ENCODE peak calls at places on chromosome 21, in six cellular contexts. V, H, Q, U, I and T are unnamed samples.

GRCh38 chr21:43801006-43801783 is 11.8 kb downstream of the RRP1 start:
- DNase-seq in Q (no peak), I (no peak), V (no peak), H (no peak), U (no peak), T (no peak)

GRCh38 chr21:35139382-35139715 is 90.2 kb upstream of the RUNX1 start:
- DNase-seq in I (no peak), Q (no peak), U (no peak), V (no peak), H (no peak), T (no peak)

GRCh38 chr21:43195131-43196021 is 26.6 kb downstream of the CRYAA start:
- DNase-seq in U (no peak), V (peak; percentile 44), H (no peak), I (peak; percentile 3), Q (no peak), T (peak; percentile 56)

GRCh38 chr21:35614412-35614901 is 445.9 kb downstream of the SETD4 start:
- DNase-seq in H (no peak), Q (no peak), U (no peak), V (no peak), I (no peak), T (no peak)

GRCh38 chr21:42039911-42040351 is 29.8 kb upstream of the ZBTB21 start:
- DNase-seq in Q (no peak), V (no peak), U (peak; percentile 93), I (no peak), H (no peak), T (no peak)

GRCh38 chr21:41958886-41959563 is 5.2 kb upstream of the C2CD2 start:
- DNase-seq in I (no peak), Q (no peak), U (no peak), V (peak; percentile 39), H (no peak), T (peak; percentile 55)

GRCh38 chr21:39114871-39115658 is 68.2 kb downstream of the PSMG1 start:
- DNase-seq in V (no peak), I (no peak), Q (no peak), U (no peak), H (no peak), T (no peak)

GRCh38 chr21:33308586-33309490 is 15.9 kb upstream of the IFNAR1 start:
- DNase-seq in I (peak; percentile 2), H (no peak), Q (no peak), V (no peak), U (no peak), T (no peak)

GRCh38 chr21:32414579-32415358 is 2.3 kb downstream of the EVA1C start:
- DNase-seq in I (no peak), H (no peak), U (no peak), Q (no peak), V (no peak), T (no peak)

GRCh38 chr21:38989745-38990423 is 184.2 kb downstream of the ETS2 start:
- DNase-seq in V (no peak), U (peak; percentile 87), Q (no peak), H (no peak), I (peak; percentile 75), T (peak; percentile 60)

GRCh38 chr21:18832950-18833349 is 429.4 kb upstream of the TMPRSS15 start:
- DNase-seq in I (no peak), H (peak; percentile 0), Q (no peak), U (no peak), V (no peak), T (no peak)

GRCh38 chr21:42164064-42164789 is 54.7 kb upstream of the ABCG1 start:
- DNase-seq in Q (no peak), V (peak; percentile 83), U (no peak), I (no peak), H (peak; percentile 24), T (peak; percentile 62)

GRCh38 chr21:46627726-46628125 is 7.7 kb upstream of the PRMT2 start:
- DNase-seq in I (no peak), U (no peak), H (no peak), V (no peak), Q (no peak), T (no peak)

GRCh38 chr21:25169370-25169769 is 437.9 kb downstream of the MRPL39 start:
- DNase-seq in V (no peak), Q (no peak), I (no peak), H (no peak), U (no peak), T (no peak)

GRCh38 chr21:41768371-41769042 is 1.7 kb upstream of the RIPK4 start:
- DNase-seq in I (no peak), U (peak; percentile 27), H (peak; percentile 80), V (peak; percentile 89), Q (no peak), T (no peak)

GRCh38 chr21:14251336-14251735 is 35.4 kb downstream of the RBM11 start:
- DNase-seq in I (no peak), V (no peak), Q (no peak), H (no peak), U (no peak), T (no peak)

GRCh38 chr21:44329971-44330681 is 9.1 kb downstream of the CFAP410 start:
- DNase-seq in Q (no peak), I (no peak), H (no peak), V (no peak), U (no peak), T (no peak)

DNA sequence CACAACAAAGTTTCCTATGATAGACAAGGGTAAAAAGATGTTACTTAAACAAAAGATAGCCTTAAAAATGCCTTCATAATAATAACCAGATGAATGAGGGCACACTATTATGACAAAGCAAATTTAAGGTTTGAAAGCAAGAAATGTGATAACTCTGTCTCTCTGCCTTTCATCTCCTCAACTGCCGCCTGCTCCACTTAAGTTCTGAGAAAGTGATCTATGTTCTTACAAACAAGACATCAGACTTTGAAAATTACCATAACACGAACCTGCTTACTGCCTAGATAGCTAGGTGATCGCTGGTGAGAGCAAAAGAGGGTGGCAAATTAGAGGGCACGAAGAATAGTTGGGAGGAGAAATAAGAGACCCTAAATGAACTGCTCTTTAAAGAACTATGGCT is 13.2 kb downstream of the C21orf91 start:
- DNase-seq in V (no peak), U (no peak), I (no peak), Q (no peak), H (no peak), T (no peak)
- H3K9me3 ChIP-seq in V (peaks cover 60% of the 10 kb centered on the region), U (peaks cover 9% of the 10 kb centered on the region), I (no peaks in the 10 kb centered on the region), Q (no peaks in the 10 kb centered on the region), H (peaks cover 3% of the 10 kb centered on the region), T (peaks cover 9% of the 10 kb centered on the region)

DNA sequence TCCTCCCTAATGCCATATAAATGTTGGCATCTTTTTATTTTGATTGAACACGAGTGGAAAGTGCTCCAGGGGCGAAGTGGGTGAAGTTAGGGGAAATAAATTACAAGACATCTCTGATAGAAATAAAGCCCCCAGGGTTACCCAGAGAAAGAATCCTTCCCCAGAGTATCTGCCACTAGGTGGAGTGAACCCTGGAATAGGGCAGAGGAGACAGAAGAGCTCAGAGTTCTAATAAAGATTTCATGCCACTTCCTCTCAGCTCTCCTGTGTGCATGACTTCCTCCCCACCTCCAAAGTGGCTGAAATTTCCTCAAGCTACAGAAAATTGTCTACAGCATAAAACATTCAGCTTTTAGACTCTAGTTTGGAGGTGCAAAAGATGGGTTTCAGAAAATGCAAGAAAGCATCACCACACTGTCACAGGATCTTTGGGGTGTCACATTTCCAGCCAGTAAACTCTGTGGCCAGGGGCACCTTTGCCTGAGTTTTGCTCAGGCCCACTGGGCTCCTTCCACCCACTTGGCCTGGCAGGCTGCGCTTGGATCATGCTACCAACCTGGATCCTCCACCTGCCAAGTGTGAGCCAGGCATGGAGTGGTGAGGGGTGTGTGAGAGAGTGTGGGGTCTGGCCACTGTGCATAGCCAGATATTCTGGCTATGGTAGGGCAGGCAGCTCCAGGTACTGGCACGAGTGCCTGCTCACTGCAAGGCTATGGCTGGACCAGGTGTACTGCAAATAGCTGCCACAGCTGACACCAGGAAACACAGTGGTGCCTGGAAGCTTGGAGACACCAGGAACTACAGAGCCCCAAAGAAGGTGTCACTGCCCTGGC is 208.8 kb upstream of the USP25 start:
- DNase-seq in I (no peak), H (no peak), V (no peak), Q (no peak), U (no peak), T (no peak)
- TF ChIP-seq CTCF in I (no peak), H (no peak), V (peak; percentile 76), Q (peak; percentile 25), U (peak; percentile 47), T (no peak)

GRCh38 chr21:45468051-45468970 is 63.3 kb downstream of the COL18A1 start:
- DNase-seq in U (no peak), V (no peak), Q (no peak), H (no peak), I (no peak), T (no peak)

GRCh38 chr21:45466330-45467220 is 61.6 kb downstream of the COL18A1 start:
- DNase-seq in Q (no peak), I (no peak), U (no peak), H (no peak), V (no peak), T (no peak)

GRCh38 chr21:45468971-45469272 is 64.0 kb downstream of the COL18A1 start:
- DNase-seq in I (no peak), U (no peak), Q (no peak), V (no peak), H (no peak), T (no peak)

GRCh38 chr21:45465611-45466329 is 60.8 kb downstream of the COL18A1 start:
- DNase-seq in I (no peak), Q (no peak), V (no peak), U (no peak), H (no peak), T (no peak)

GRCh38 chr21:45467221-45467779 is 62.3 kb downstream of the COL18A1 start:
- DNase-seq in H (no peak), I (no peak), Q (no peak), U (no peak), V (no peak), T (no peak)
- H3K27ac ChIP-seq in H (peak overlapping the region; percentile 95), I (no peak overlapping the region), Q (peak overlapping the region; percentile 90), U (no peak overlapping the region), V (no peak overlapping the region), T (no peak overlapping the region)

DNA sequence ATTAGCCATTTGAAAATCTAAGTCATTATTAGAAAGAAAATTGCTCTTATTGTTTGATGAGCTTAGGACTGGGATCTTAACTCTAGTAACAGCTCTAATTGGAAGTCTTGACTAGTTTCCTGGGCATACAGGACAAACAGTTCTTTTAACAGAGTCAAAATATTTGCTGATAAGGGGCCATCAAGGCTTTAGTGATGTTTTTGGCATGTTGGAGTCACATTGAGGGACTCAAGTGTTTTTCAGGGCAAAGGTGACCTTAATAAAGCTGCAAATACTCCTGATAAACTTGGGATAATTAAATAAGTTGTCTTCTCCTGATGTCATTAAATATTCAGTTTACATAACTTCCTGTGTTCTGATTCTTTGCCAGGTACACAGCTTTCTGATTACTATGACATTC is 6.5 kb upstream of the KRTAP19-7 start:
- DNase-seq in I (no peak), H (no peak), Q (no peak), V (no peak), U (no peak), T (no peak)
- H3K9me3 ChIP-seq in I (no peaks in the 10 kb centered on the region), H (no peaks in the 10 kb centered on the region), Q (no peaks in the 10 kb centered on the region), V (no peaks in the 10 kb centered on the region), U (peaks cover 13% of the 10 kb centered on the region), T (no peaks in the 10 kb centered on the region)